ENCODE peak calls at places on chromosome 14, in eight cellular contexts. D is activated CD4-positive, alpha-beta T cell treated with anti-CD3 and anti-CD28 coated beads, Interleukin-2, amount 50 U/mL, for 4 hours; G is anterior cingulate cortex; V is NCI-H510A; P is CD4-positive, alpha-beta T cell; Y is T-helper 1 cell; Q is RPMI7951; L is NCI-H2029. M is an unnamed sample.

GRCh38 chr14:91886961-91887360 is 19.6 kb upstream of the TC2N start:
- DNase-seq in D (no peak), G (no peak), V (no peak), P (no peak), Y (no peak), Q (no peak), L (no peak), M (no peak)

GRCh38 chr14:41830679-41831078 is 224.0 kb downstream of the LRFN5 start:
- DNase-seq in D (no peak), G (no peak), V (peak; percentile 29), P (no peak), Y (no peak), Q (no peak), L (no peak), M (no peak)

GRCh38 chr14:104877066-104877805 is 12.2 kb downstream of the CEP170B start:
- DNase-seq in D (no peak), G (no peak), V (no peak), P (no peak), Y (no peak), Q (no peak), L (no peak), M (peak; percentile 18)

GRCh38 chr14:99242816-99243795 is 28.9 kb downstream of the BCL11B start:
- DNase-seq in D (no peak), G (no peak), V (no peak), P (peak; percentile 67), Y (no peak), Q (no peak), L (no peak), M (no peak)

GRCh38 chr14:102050625-102051024 is 36.2 kb downstream of the HSP90AA1 start:
- DNase-seq in D (no peak), G (no peak), V (no peak), P (no peak), Y (no peak), Q (no peak), L (no peak), M (no peak)

GRCh38 chr14:35349966-35350365 is 54.6 kb downstream of the NFKBIA start:
- DNase-seq in D (no peak), G (no peak), V (no peak), P (no peak), Y (no peak), Q (no peak), L (no peak), M (no peak)

GRCh38 chr14:95394981-95395737 is 75.5 kb upstream of the CLMN start:
- DNase-seq in D (no peak), G (no peak), V (no peak), P (no peak), Y (no peak), Q (no peak), L (no peak), M (no peak)

GRCh38 chr14:57086271-57087162 is 182.2 kb downstream of the EXOC5 start:
- DNase-seq in D (no peak), G (no peak), V (no peak), P (no peak), Y (no peak), Q (no peak), L (no peak), M (no peak)

GRCh38 chr14:104697892-104698583 is 8.6 kb downstream of the INF2 start:
- DNase-seq in D (no peak), G (peak; percentile 53), V (no peak), P (no peak), Y (no peak), Q (no peak), L (no peak), M (no peak)

GRCh38 chr14:63266106-63266505 is 52.6 kb downstream of the GPHB5 start:
- DNase-seq in D (no peak), G (no peak), V (no peak), P (no peak), Y (no peak), Q (no peak), L (no peak), M (no peak)